ENCODE peak calls at places on chromosomes 4 and X, in nine cellular contexts. One of them, this sample, is unnamed.

GRCh38 chr4:77538144-77538543 is 67.5 kb upstream of the CXCL13 start:
- DNase-seq in ascending aorta: no peak
- DNase-seq in IMR-90: peak
- DNase-seq in heart right ventricle: no peak
- DNase-seq in midbrain: no peak
- DNase-seq in head of caudate nucleus: no peak
- DNase-seq in D721Med: no peak
- DNase-seq in HT-29: peak
- DNase-seq in HS-5: no peak
- DNase-seq in this sample: no peak

GRCh38 chr4:18042754-18043153 is 21.2 kb upstream of the LCORL start:
- DNase-seq in ascending aorta: no peak
- DNase-seq in IMR-90: no peak
- DNase-seq in heart right ventricle: no peak
- DNase-seq in midbrain: no peak
- DNase-seq in head of caudate nucleus: no peak
- DNase-seq in D721Med: no peak
- DNase-seq in HT-29: peak
- DNase-seq in HS-5: no peak
- DNase-seq in this sample: no peak

GRCh38 chr4:182642831-182643230 is 274.4 kb downstream of the DCTD start:
- DNase-seq in ascending aorta: no peak
- DNase-seq in IMR-90: peak
- DNase-seq in heart right ventricle: no peak
- DNase-seq in midbrain: no peak
- DNase-seq in head of caudate nucleus: no peak
- DNase-seq in D721Med: no peak
- DNase-seq in HT-29: peak
- DNase-seq in HS-5: no peak
- DNase-seq in this sample: no peak

GRCh38 chr4:80336582-80336981 is 1.1 kb downstream of the CFAP299 start:
- DNase-seq in ascending aorta: no peak
- DNase-seq in IMR-90: peak
- DNase-seq in heart right ventricle: no peak
- DNase-seq in midbrain: peak
- DNase-seq in head of caudate nucleus: no peak
- DNase-seq in D721Med: no peak
- DNase-seq in HT-29: peak
- DNase-seq in HS-5: no peak
- DNase-seq in this sample: no peak

GRCh38 chr4:78138252-78138651 is 81.1 kb downstream of the FRAS1 start:
- DNase-seq in ascending aorta: no peak
- DNase-seq in IMR-90: no peak
- DNase-seq in heart right ventricle: no peak
- DNase-seq in midbrain: no peak
- DNase-seq in head of caudate nucleus: no peak
- DNase-seq in D721Med: no peak
- DNase-seq in HT-29: no peak
- DNase-seq in HS-5: no peak
- DNase-seq in this sample: no peak

GRCh38 chr4:119040711-119041185 is 94.9 kb upstream of the MYOZ2 start:
- DNase-seq in ascending aorta: no peak
- DNase-seq in IMR-90: peak
- DNase-seq in heart right ventricle: no peak
- DNase-seq in midbrain: peak
- DNase-seq in head of caudate nucleus: no peak
- DNase-seq in D721Med: no peak
- DNase-seq in HT-29: no peak
- DNase-seq in HS-5: peak
- DNase-seq in this sample: no peak

GRCh38 chr4:26020896-26021295 is 106.9 kb downstream of the SMIM20 start:
- DNase-seq in ascending aorta: peak
- DNase-seq in IMR-90: peak
- DNase-seq in heart right ventricle: no peak
- DNase-seq in midbrain: no peak
- DNase-seq in head of caudate nucleus: no peak
- DNase-seq in D721Med: no peak
- DNase-seq in HT-29: no peak
- DNase-seq in HS-5: no peak
- DNase-seq in this sample: no peak

GRCh38 chr4:69823481-69824186 is 36.3 kb downstream of the SULT1E1 start:
- DNase-seq in ascending aorta: no peak
- DNase-seq in IMR-90: peak
- DNase-seq in heart right ventricle: no peak
- DNase-seq in midbrain: no peak
- DNase-seq in head of caudate nucleus: no peak
- DNase-seq in D721Med: no peak
- DNase-seq in HT-29: peak
- DNase-seq in HS-5: peak
- DNase-seq in this sample: peak

GRCh38 chr4:100960232-100960631 is 387.1 kb downstream of the PPP3CA start:
- DNase-seq in ascending aorta: no peak
- DNase-seq in IMR-90: no peak
- DNase-seq in heart right ventricle: no peak
- DNase-seq in midbrain: no peak
- DNase-seq in head of caudate nucleus: no peak
- DNase-seq in D721Med: no peak
- DNase-seq in HT-29: no peak
- DNase-seq in HS-5: no peak
- DNase-seq in this sample: no peak

GRCh38 chr4:118226611-118227010 is 126.2 kb downstream of the PRSS12 start:
- DNase-seq in ascending aorta: no peak
- DNase-seq in IMR-90: no peak
- DNase-seq in heart right ventricle: no peak
- DNase-seq in midbrain: no peak
- DNase-seq in head of caudate nucleus: no peak
- DNase-seq in D721Med: no peak
- DNase-seq in HT-29: no peak
- DNase-seq in HS-5: no peak
- DNase-seq in this sample: no peak

GRCh38 chr4:40603281-40603680 is 26.4 kb downstream of the RBM47 start:
- DNase-seq in ascending aorta: no peak
- DNase-seq in IMR-90: no peak
- DNase-seq in heart right ventricle: no peak
- DNase-seq in midbrain: no peak
- DNase-seq in head of caudate nucleus: no peak
- DNase-seq in D721Med: no peak
- DNase-seq in HT-29: no peak
- DNase-seq in HS-5: no peak
- DNase-seq in this sample: no peak

GRCh38 chr4:185508162-185508561 is 27.1 kb downstream of the PDLIM3 start:
- DNase-seq in ascending aorta: no peak
- DNase-seq in IMR-90: no peak
- DNase-seq in heart right ventricle: no peak
- DNase-seq in midbrain: no peak
- DNase-seq in head of caudate nucleus: no peak
- DNase-seq in D721Med: no peak
- DNase-seq in HT-29: no peak
- DNase-seq in HS-5: no peak
- DNase-seq in this sample: no peak

GRCh38 chr4:155854597-155855226 is 11.4 kb downstream of the ASIC5 start:
- DNase-seq in ascending aorta: no peak
- DNase-seq in IMR-90: peak
- DNase-seq in heart right ventricle: no peak
- DNase-seq in midbrain: no peak
- DNase-seq in head of caudate nucleus: no peak
- DNase-seq in D721Med: no peak
- DNase-seq in HT-29: no peak
- DNase-seq in HS-5: no peak
- DNase-seq in this sample: no peak

GRCh38 chr4:6324999-6325790 is 55.5 kb downstream of the WFS1 start:
- DNase-seq in ascending aorta: no peak
- DNase-seq in IMR-90: no peak
- DNase-seq in heart right ventricle: peak
- DNase-seq in midbrain: no peak
- DNase-seq in head of caudate nucleus: peak
- DNase-seq in D721Med: no peak
- DNase-seq in HT-29: peak
- DNase-seq in HS-5: no peak
- DNase-seq in this sample: no peak

GRCh38 chr4:90419124-90419711 is 292.0 kb downstream of the CCSER1 start:
- DNase-seq in ascending aorta: no peak
- DNase-seq in IMR-90: peak
- DNase-seq in heart right ventricle: no peak
- DNase-seq in midbrain: peak
- DNase-seq in head of caudate nucleus: no peak
- DNase-seq in D721Med: no peak
- DNase-seq in HT-29: peak
- DNase-seq in HS-5: peak
- DNase-seq in this sample: no peak

GRCh38 chrX:107542500-107542899 is 85.8 kb upstream of the PRPS1 start:
- DNase-seq in ascending aorta: no peak
- DNase-seq in IMR-90: peak
- DNase-seq in heart right ventricle: no peak
- DNase-seq in midbrain: peak
- DNase-seq in head of caudate nucleus: peak
- DNase-seq in D721Med: no peak
- DNase-seq in HT-29: peak
- DNase-seq in HS-5: no peak
- DNase-seq in this sample: no peak

GRCh38 chrX:110082156-110082555 is 79.2 kb downstream of the TMEM164 start:
- DNase-seq in ascending aorta: no peak
- DNase-seq in IMR-90: peak
- DNase-seq in heart right ventricle: no peak
- DNase-seq in midbrain: no peak
- DNase-seq in head of caudate nucleus: no peak
- DNase-seq in D721Med: no peak
- DNase-seq in HT-29: no peak
- DNase-seq in HS-5: peak
- DNase-seq in this sample: no peak

GRCh38 chr4:93791570-93792195 is 36.9 kb upstream of the ATOH1 start:
- DNase-seq in ascending aorta: no peak
- DNase-seq in IMR-90: peak
- DNase-seq in heart right ventricle: no peak
- DNase-seq in midbrain: peak
- DNase-seq in head of caudate nucleus: peak
- DNase-seq in D721Med: no peak
- DNase-seq in HT-29: peak
- DNase-seq in HS-5: peak
- DNase-seq in this sample: peak

GRCh38 chrX:97074400-97074799 is 190.7 kb downstream of the RPA4 start:
- DNase-seq in ascending aorta: no peak
- DNase-seq in IMR-90: peak
- DNase-seq in heart right ventricle: no peak
- DNase-seq in midbrain: no peak
- DNase-seq in head of caudate nucleus: no peak
- DNase-seq in D721Med: no peak
- DNase-seq in HT-29: no peak
- DNase-seq in HS-5: no peak
- DNase-seq in this sample: no peak

This sample was measured in CD4-positive, alpha-beta T cell.